ENCODE peak calls at places on chromosomes 4 and X, in six cellular contexts. V is H1, Z is WTC11, N is GM12878, F is HepG2, L is K562. T is an unnamed sample.
A peak's percentile ranks its signal among the peaks of the same experiment; 100 is the strongest.

GRCh38 chr4:15232725-15233597 is 194.9 kb upstream of the C1QTNF7 start:
- DNase-seq in Z (no peak), F (peak; percentile 33), N (no peak), L (no peak), V (no peak), T (no peak)

GRCh38 chr4:140078366-140078765 is 75.6 kb downstream of the MAML3 start:
- DNase-seq in F (no peak), L (no peak), Z (peak; percentile 57), V (no peak), N (no peak), T (peak; percentile 73)

GRCh38 chr4:156609421-156609820 is 362.2 kb downstream of the PDGFC start:
- DNase-seq in V (no peak), F (no peak), N (no peak), Z (no peak), L (no peak), T (no peak)

GRCh38 chr4:61468091-61468720 is 268.1 kb downstream of the ADGRL3 start:
- DNase-seq in N (no peak), Z (no peak), F (no peak), V (no peak), L (no peak), T (peak; percentile 11)

GRCh38 chr4:40238700-40239548 is 42.1 kb downstream of the RHOH start:
- DNase-seq in F (no peak), L (peak; percentile 97), V (no peak), Z (no peak), N (no peak), T (peak; percentile 56)

GRCh38 chr4:183563874-183564273 is 59.0 kb downstream of the ING2 start:
- DNase-seq in V (no peak), L (no peak), F (no peak), N (no peak), Z (no peak), T (no peak)

GRCh38 chrX:49155243-49155899 is 7.2 kb upstream of the MAGIX start:
- DNase-seq in Z (peak; percentile 56), L (peak; percentile 92), V (peak; percentile 51), F (no peak), N (no peak), T (peak; percentile 92)

GRCh38 chr4:103032575-103032974 is 13.1 kb upstream of the SLC9B1 start:
- DNase-seq in V (no peak), N (no peak), Z (peak; percentile 60), L (peak; percentile 66), F (peak; percentile 52), T (peak; percentile 93)

GRCh38 chrX:119784747-119785446 is 6.5 kb downstream of the RPL39 start:
- DNase-seq in V (peak; percentile 51), F (no peak), N (no peak), L (peak; percentile 58), Z (peak; percentile 41), T (peak; percentile 47)

GRCh38 chrX:131709553-131709952 is 165.7 kb downstream of the OR13H1 start:
- DNase-seq in N (no peak), Z (no peak), L (no peak), V (no peak), F (no peak), T (no peak)

GRCh38 chrX:131703646-131704045 is 159.8 kb downstream of the OR13H1 start:
- DNase-seq in N (no peak), Z (no peak), F (no peak), L (no peak), V (no peak), T (no peak)

DNA sequence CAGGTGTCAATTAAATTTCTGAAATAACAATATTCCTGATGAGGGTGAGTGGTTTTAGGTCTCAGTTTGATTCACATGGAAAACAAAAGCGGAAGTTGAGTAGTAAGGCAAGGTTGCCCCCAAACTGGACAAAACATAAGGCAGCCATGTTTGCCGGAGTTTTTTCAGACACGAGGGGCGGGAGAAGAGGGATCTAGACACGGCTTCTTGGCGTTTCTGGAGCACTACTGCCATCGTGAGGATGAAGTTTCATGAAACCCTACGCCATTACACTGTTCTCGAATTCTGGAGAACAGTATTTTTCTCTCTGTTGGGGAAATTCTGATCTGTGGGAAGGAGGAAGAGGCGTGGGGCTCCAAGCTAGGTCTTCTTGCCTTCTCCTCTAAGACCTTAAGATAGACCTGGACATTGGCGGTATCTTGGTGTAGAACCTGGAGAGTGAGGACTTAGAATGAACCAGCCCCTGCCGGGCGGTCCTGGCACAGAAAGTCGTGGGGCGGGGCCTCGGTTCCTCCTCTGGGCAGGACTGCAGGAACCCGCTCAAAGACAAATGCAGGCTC is 160.3 kb downstream of the OR13H1 start:
- DNase-seq in N (peak; percentile 87), V (no peak), F (no peak), L (peak; percentile 5), Z (peak; percentile 15), T (peak; percentile 6)
- TF ChIP-seq CREB1 in N (no peak), V (no peak), F (no peak), L (no peak), Z (no peak), T (no peak)

DNA sequence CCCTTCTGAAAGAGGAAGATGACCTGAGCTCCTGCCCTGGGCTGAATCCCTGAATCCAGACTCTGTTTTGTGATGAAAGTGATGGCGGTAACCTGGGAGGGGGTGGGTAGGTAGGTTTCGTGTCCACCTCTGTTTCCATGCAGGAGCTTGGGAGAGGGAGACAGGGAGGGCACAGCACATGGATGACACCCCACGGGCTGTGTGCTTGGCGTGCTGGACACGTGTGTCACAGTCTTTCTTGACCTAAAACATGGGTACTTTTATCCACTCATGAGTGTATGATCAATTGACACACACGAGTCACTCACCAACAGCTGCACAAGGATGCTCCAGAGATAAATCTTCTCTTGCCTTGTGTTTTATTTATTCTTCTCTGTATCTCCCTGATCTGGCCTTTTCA is 111.5 kb downstream of the DHRSX start:
- DNase-seq in L (no peak), N (no peak), Z (no peak), V (no peak), F (no peak), T (no peak)
- TF ChIP-seq CREB1 in L (no peak), N (no peak), Z (no peak), V (no peak), F (no peak), T (no peak)

GRCh38 chr4:117893207-117893606 is 141.1 kb upstream of the NDST3 start:
- DNase-seq in N (no peak), F (no peak), V (no peak), L (no peak), Z (no peak), T (no peak)
- TF ChIP-seq CREB1 in N (no peak), F (no peak), V (no peak), L (no peak), Z (no peak), T (no peak)

DNA sequence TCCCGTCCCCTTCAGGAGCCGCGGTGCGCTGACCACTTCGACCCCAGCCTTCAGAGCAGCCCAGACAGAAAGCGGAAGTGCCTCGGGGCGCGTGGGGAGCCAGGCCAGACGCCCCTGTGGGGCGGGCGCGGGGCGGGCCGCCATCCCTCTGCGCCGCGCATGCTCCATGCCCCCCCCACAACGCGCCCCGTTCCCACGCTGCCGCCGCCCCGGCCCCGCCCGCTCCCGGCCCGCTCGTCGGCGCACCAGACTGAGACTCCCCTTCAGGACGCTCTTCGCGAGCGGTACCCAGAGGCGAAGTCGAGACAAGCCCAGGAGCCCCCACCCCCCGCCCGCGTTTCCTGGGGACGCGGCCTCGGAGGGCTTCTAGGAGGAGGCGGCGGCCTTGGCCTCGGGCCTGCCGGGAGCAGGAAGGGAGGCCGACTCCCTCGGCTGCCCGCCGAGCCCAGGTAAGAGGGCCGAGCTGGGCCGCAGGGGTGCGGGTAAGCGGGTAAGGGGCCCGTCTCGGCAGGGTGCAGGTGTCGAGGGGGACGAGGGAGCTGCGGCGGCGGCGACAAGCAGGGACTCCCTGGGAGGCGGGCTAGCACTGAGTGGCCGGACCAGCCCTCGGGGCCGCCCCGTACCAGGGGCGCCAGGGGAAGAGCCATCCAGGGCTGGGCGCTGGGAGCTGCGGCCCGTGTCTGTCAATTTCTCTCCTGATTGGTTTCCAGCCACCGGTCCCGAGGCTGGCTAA is at the start of gene ZFP92:
- DNase-seq in Z (no peak), L (peak; percentile 71), F (no peak), N (no peak), V (peak; percentile 48), T (peak; percentile 19)
- TF ChIP-seq CREB1 in Z (no peak), L (no peak), F (no peak), N (no peak), V (no peak), T (no peak)

DNA sequence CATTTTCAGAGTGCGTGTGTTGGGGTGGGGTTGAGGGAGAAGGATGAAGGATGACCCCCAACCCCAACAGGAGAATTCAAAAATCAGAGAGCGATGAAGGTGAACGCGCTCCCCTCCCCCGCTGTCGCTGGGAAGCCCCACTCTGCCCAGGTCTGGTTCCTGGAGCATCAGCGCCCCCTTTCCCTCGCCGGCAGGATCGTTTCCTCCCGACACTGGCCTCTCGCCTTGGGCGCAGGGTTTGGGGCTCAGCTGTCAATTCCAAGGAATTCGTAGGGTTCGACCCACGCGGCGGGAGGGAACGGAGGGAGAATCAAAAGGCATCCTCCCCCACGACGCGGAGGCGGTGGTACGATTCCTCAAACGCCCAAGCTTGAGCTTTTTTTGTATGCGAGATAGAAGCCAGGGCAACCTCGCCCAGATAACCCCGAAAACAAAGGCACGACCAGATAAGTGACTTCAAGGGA is 997 bp upstream of the PDGFRA start:
- DNase-seq in V (peak; percentile 93), Z (peak; percentile 91), L (peak; percentile 32), F (peak; percentile 5), N (no peak), T (peak; percentile 92)
- TF ChIP-seq CREB1 in V (no peak), Z (no peak), L (no peak), F (no peak), N (no peak), T (no peak)

GRCh38 chrX:34875204-34875603 is 67.4 kb upstream of the FAM47B start:
- DNase-seq in Z (no peak), V (no peak), L (no peak), F (no peak), N (no peak), T (no peak)
- TF ChIP-seq CREB1 in Z (no peak), V (no peak), L (no peak), F (no peak), N (no peak), T (no peak)

T was measured in GM23338.